ENCODE peak calls at places on chromosomes 3 and 15, in seven cellular contexts. C is HS-5, N is cardiac fibroblast, G is progenitor cell of endocrine pancreas, S is sigmoid colon, B is RWPE1, Z is heart right ventricle. P is an unnamed sample.

GRCh38 chr3:196163687-196164493 is 47.3 kb downstream of the ZDHHC19 start:
- DNase-seq in B (no peak), G (no peak), S (no peak), Z (peak), N (no peak), C (no peak), P (no peak)

GRCh38 chr3:126852536-126852935 is 130.4 kb upstream of the PLXNA1 start:
- DNase-seq in C (no peak), S (peak), B (no peak), Z (no peak), N (no peak), G (no peak), P (no peak)

GRCh38 chr15:79989682-79990081 is 18.7 kb upstream of the BCL2A1 start:
- DNase-seq in G (no peak), B (no peak), S (no peak), Z (no peak), C (no peak), N (peak), P (no peak)

GRCh38 chr3:13561376-13561775 is 12.5 kb downstream of the FBLN2 start:
- DNase-seq in G (no peak), B (no peak), S (no peak), N (no peak), C (no peak), Z (no peak), P (no peak)

GRCh38 chr3:61679103-61679502 is 117.7 kb downstream of the PTPRG start:
- DNase-seq in S (no peak), Z (no peak), G (no peak), C (no peak), B (no peak), N (no peak), P (no peak)

GRCh38 chr15:81339321-81339720 is 15.4 kb upstream of the STARD5 start:
- DNase-seq in S (no peak), Z (no peak), B (no peak), G (no peak), C (no peak), N (no peak), P (no peak)

GRCh38 chr3:143139786-143140185 is 20.2 kb downstream of the CHST2 start:
- DNase-seq in Z (peak), B (peak), C (no peak), N (peak), G (no peak), S (no peak), P (no peak)

GRCh38 chr3:17153209-17153608 is 268.5 kb downstream of the PLCL2 start:
- DNase-seq in C (no peak), N (no peak), S (no peak), G (no peak), Z (no peak), B (no peak), P (no peak)

GRCh38 chr3:123258811-123259420 is 57.2 kb downstream of the SEC22A start:
- DNase-seq in C (peak), G (no peak), Z (no peak), S (no peak), B (peak), N (peak), P (no peak)

GRCh38 chr15:91045065-91045464 is 22.7 kb upstream of the VPS33B start:
- DNase-seq in N (no peak), G (no peak), Z (no peak), S (no peak), C (no peak), B (no peak), P (no peak)

GRCh38 chr3:195093731-195094130 is 177.2 kb downstream of the XXYLT1 start:
- DNase-seq in N (no peak), B (no peak), Z (no peak), G (no peak), S (no peak), C (no peak), P (no peak)

GRCh38 chr15:44593042-44593736 is 56.2 kb downstream of the EIF3J start:
- DNase-seq in C (no peak), N (peak), G (no peak), B (no peak), Z (no peak), S (no peak), P (no peak)

GRCh38 chr15:91632176-91632575 is 221.3 kb upstream of the SLCO3A1 start:
- DNase-seq in Z (no peak), S (no peak), N (no peak), G (no peak), C (no peak), B (no peak), P (no peak)

GRCh38 chr15:38688761-38689160 is 124.1 kb upstream of the RASGRP1 start:
- DNase-seq in Z (no peak), N (no peak), G (no peak), S (no peak), C (no peak), B (no peak), P (no peak)

GRCh38 chr15:63870403-63871209 is 36.9 kb upstream of the HERC1 start:
- DNase-seq in C (no peak), B (peak), N (peak), G (peak), Z (peak), S (no peak), P (peak)

P was measured in iPS DF 19.7.